ENCODE peak calls at places on chromosomes 5 and 9, in five cellular contexts. One of them, this sample, is unnamed.
A peak's percentile ranks its signal among the peaks of the same experiment; 100 is the strongest.

GRCh38 chr5:40988761-40989510 is 79.6 kb downstream of the C7 start:
- DNase-seq in adrenal gland: no peak
- DNase-seq in heart left ventricle: no peak
- DNase-seq in ascending aorta: no peak
- DNase-seq in cardiac fibroblast: peak; percentile 67
- DNase-seq in this sample: no peak

GRCh38 chr9:95446984-95447383 is 69.8 kb downstream of the PTCH1 start:
- DNase-seq in adrenal gland: no peak
- DNase-seq in cardiac fibroblast: no peak
- DNase-seq in heart left ventricle: no peak
- DNase-seq in ascending aorta: no peak
- DNase-seq in this sample: no peak

GRCh38 chr5:29769474-29769873 is 1424.0 kb upstream of the CDH6 start:
- DNase-seq in cardiac fibroblast: no peak
- DNase-seq in ascending aorta: no peak
- DNase-seq in heart left ventricle: no peak
- DNase-seq in adrenal gland: no peak
- DNase-seq in this sample: no peak

GRCh38 chr5:150186796-150187356 is 3.0 kb upstream of the SLC6A7 start:
- DNase-seq in heart left ventricle: no peak
- DNase-seq in cardiac fibroblast: no peak
- DNase-seq in ascending aorta: no peak
- DNase-seq in adrenal gland: no peak
- DNase-seq in this sample: no peak

GRCh38 chr5:112917453-112918005 is 4.5 kb downstream of the REEP5 start:
- DNase-seq in heart left ventricle: no peak
- DNase-seq in ascending aorta: no peak
- DNase-seq in cardiac fibroblast: no peak
- DNase-seq in adrenal gland: no peak
- DNase-seq in this sample: no peak

GRCh38 chr9:27539479-27540441 is 10.1 kb upstream of the MOB3B start:
- DNase-seq in adrenal gland: peak; percentile 30
- DNase-seq in cardiac fibroblast: peak; percentile 75
- DNase-seq in heart left ventricle: no peak
- DNase-seq in ascending aorta: peak; percentile 77
- DNase-seq in this sample: peak; percentile 90

GRCh38 chr5:179371681-179372675 is 26.7 kb upstream of the ADAMTS2 start:
- DNase-seq in cardiac fibroblast: no peak
- DNase-seq in heart left ventricle: peak; percentile 39
- DNase-seq in ascending aorta: peak; percentile 46
- DNase-seq in adrenal gland: no peak
- DNase-seq in this sample: no peak

GRCh38 chr5:115351356-115352195 is 55.1 kb upstream of the CCDC112 start:
- DNase-seq in adrenal gland: peak; percentile 23
- DNase-seq in cardiac fibroblast: peak; percentile 78
- DNase-seq in heart left ventricle: no peak
- DNase-seq in ascending aorta: no peak
- DNase-seq in this sample: peak; percentile 55

GRCh38 chr5:8660133-8660893 is 791.4 kb downstream of the MTRR start:
- DNase-seq in adrenal gland: no peak
- DNase-seq in heart left ventricle: no peak
- DNase-seq in ascending aorta: no peak
- DNase-seq in cardiac fibroblast: no peak
- DNase-seq in this sample: no peak

GRCh38 chr5:165502893-165503696 is 1997.7 kb downstream of the MAT2B start:
- DNase-seq in heart left ventricle: no peak
- DNase-seq in ascending aorta: no peak
- DNase-seq in cardiac fibroblast: no peak
- DNase-seq in adrenal gland: no peak
- DNase-seq in this sample: peak; percentile 34

GRCh38 chr5:165495829-165496380 is 1990.5 kb downstream of the MAT2B start:
- DNase-seq in cardiac fibroblast: no peak
- DNase-seq in heart left ventricle: no peak
- DNase-seq in ascending aorta: no peak
- DNase-seq in adrenal gland: no peak
- DNase-seq in this sample: peak; percentile 66

DNA sequence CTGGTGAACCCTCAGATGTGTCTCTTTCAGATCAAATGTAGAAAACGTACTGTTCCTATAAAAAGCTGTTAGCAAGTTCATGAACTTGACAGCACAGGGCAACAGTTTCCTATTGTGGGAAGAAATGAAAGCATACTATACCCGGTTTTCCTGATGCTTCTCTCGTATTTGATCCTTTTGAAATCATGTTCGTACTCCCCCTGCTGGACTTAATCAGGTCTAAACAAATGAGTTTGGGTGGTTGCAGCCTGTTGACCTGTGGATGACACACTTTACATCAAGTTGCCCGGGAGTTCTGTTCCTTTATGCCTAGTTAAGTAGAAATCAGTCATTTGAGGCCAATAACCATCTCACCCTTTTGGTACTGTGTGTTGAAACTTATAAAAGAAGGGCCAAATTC is 1992.3 kb downstream of the MAT2B start:
- DNase-seq in cardiac fibroblast: peak; percentile 9
- DNase-seq in heart left ventricle: no peak
- DNase-seq in adrenal gland: no peak
- DNase-seq in ascending aorta: no peak
- DNase-seq in this sample: peak; percentile 85
- TF ChIP-seq CTCF in cardiac fibroblast: no peak
- TF ChIP-seq CTCF in heart left ventricle: no peak
- TF ChIP-seq CTCF in adrenal gland: no peak
- TF ChIP-seq CTCF in ascending aorta: no peak
- TF ChIP-seq CTCF in this sample: peak; percentile 54

DNA sequence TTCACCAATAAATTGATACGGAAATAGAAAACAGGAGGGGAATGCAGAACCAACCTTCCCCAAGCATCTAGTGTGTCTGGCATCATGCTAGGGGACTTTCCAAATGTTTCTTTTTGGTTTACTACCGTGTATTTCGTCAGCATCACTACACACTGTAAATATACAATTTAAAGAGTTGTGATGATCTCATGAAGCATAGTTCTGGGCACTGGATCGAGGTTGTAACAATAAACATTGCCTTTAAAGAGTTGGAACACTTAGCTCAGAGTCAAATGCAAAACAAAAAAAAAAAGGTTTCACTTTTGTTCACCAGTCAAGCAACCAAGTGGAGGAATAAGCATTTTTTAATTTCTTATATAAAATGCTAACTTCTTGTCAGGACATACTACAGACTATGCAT is 2.9 kb upstream of the SCAI start:
- DNase-seq in heart left ventricle: no peak
- DNase-seq in cardiac fibroblast: peak; percentile 62
- DNase-seq in adrenal gland: no peak
- DNase-seq in ascending aorta: no peak
- DNase-seq in this sample: peak; percentile 52
- TF ChIP-seq CTCF in heart left ventricle: no peak
- TF ChIP-seq CTCF in cardiac fibroblast: no peak
- TF ChIP-seq CTCF in adrenal gland: no peak
- TF ChIP-seq CTCF in ascending aorta: no peak
- TF ChIP-seq CTCF in this sample: no peak

GRCh38 chr9:133362359-133363044 is 6.2 kb downstream of the SURF2 start:
- DNase-seq in cardiac fibroblast: peak; percentile 42
- DNase-seq in adrenal gland: no peak
- DNase-seq in heart left ventricle: no peak
- DNase-seq in ascending aorta: no peak
- DNase-seq in this sample: peak; percentile 36

GRCh38 chr9:133360400-133361393 is 4.3 kb downstream of the SURF2 start:
- DNase-seq in adrenal gland: peak; percentile 44
- DNase-seq in ascending aorta: no peak
- DNase-seq in heart left ventricle: no peak
- DNase-seq in cardiac fibroblast: no peak
- DNase-seq in this sample: no peak

GRCh38 chr9:133361507-133362092 is 5.2 kb downstream of the SURF2 start:
- DNase-seq in heart left ventricle: no peak
- DNase-seq in adrenal gland: no peak
- DNase-seq in ascending aorta: no peak
- DNase-seq in cardiac fibroblast: no peak
- DNase-seq in this sample: no peak

GRCh38 chr9:133357656-133358055 is 1.3 kb downstream of the SURF2 start:
- DNase-seq in cardiac fibroblast: no peak
- DNase-seq in ascending aorta: no peak
- DNase-seq in heart left ventricle: no peak
- DNase-seq in adrenal gland: no peak
- DNase-seq in this sample: no peak

GRCh38 chr9:133359420-133360175 is 3.2 kb downstream of the SURF2 start:
- DNase-seq in ascending aorta: no peak
- DNase-seq in heart left ventricle: no peak
- DNase-seq in adrenal gland: peak; percentile 38
- DNase-seq in cardiac fibroblast: no peak
- DNase-seq in this sample: peak; percentile 23
- TF ChIP-seq CTCF in ascending aorta: no peak
- TF ChIP-seq CTCF in heart left ventricle: peak; percentile 16
- TF ChIP-seq CTCF in adrenal gland: peak; percentile 27
- TF ChIP-seq CTCF in cardiac fibroblast: peak; percentile 21
- TF ChIP-seq CTCF in this sample: no peak

GRCh38 chr9:20462410-20462809 is 159.9 kb downstream of the MLLT3 start:
- DNase-seq in ascending aorta: no peak
- DNase-seq in cardiac fibroblast: no peak
- DNase-seq in adrenal gland: no peak
- DNase-seq in heart left ventricle: no peak
- DNase-seq in this sample: peak; percentile 13
- TF ChIP-seq CTCF in ascending aorta: no peak
- TF ChIP-seq CTCF in cardiac fibroblast: peak; percentile 18
- TF ChIP-seq CTCF in adrenal gland: no peak
- TF ChIP-seq CTCF in heart left ventricle: no peak
- TF ChIP-seq CTCF in this sample: no peak

DNA sequence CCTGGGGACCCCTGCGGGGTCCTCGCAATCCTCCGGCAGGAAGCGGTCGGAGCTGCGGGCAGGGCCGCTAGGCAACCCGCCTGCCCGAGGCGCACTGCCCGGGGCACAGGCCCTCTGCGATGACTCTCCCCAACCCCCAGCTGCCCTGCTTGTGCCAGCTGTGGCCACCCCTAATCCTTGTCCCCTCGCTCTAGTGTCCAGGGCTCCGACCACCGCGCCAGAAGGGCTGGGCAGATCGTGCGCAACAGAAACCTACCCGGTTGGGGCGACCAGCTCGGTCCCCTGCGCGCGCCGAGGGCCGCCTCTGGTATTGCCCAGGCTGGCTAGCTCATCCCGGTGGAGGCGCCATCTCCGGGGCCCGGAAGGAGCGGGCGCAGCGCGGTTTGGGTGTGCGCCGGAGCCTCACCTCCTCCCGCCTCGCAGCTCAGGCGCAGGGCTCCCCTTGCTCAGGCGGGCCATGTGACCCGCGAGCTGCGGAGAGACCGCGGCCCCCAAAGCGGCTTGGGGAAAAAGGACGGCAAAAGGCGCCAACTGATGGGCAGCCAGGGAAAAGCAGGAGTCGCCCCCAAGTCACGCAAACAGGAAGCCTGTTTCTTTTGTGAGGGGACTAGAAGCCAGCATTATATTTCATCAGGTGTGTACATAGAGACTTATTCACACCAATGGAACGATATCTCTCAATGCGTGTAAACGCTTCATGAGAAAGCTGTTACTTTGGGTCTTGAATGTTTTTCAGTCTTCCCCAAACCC is 46.8 kb upstream of the RNF20 start:
- DNase-seq in adrenal gland: peak; percentile 63
- DNase-seq in heart left ventricle: peak; percentile 71
- DNase-seq in cardiac fibroblast: peak; percentile 52
- DNase-seq in ascending aorta: peak; percentile 77
- DNase-seq in this sample: peak; percentile 71
- TF ChIP-seq CTCF in adrenal gland: no peak
- TF ChIP-seq CTCF in heart left ventricle: peak; percentile 34
- TF ChIP-seq CTCF in cardiac fibroblast: no peak
- TF ChIP-seq CTCF in ascending aorta: no peak
- TF ChIP-seq CTCF in this sample: peak; percentile 4

DNA sequence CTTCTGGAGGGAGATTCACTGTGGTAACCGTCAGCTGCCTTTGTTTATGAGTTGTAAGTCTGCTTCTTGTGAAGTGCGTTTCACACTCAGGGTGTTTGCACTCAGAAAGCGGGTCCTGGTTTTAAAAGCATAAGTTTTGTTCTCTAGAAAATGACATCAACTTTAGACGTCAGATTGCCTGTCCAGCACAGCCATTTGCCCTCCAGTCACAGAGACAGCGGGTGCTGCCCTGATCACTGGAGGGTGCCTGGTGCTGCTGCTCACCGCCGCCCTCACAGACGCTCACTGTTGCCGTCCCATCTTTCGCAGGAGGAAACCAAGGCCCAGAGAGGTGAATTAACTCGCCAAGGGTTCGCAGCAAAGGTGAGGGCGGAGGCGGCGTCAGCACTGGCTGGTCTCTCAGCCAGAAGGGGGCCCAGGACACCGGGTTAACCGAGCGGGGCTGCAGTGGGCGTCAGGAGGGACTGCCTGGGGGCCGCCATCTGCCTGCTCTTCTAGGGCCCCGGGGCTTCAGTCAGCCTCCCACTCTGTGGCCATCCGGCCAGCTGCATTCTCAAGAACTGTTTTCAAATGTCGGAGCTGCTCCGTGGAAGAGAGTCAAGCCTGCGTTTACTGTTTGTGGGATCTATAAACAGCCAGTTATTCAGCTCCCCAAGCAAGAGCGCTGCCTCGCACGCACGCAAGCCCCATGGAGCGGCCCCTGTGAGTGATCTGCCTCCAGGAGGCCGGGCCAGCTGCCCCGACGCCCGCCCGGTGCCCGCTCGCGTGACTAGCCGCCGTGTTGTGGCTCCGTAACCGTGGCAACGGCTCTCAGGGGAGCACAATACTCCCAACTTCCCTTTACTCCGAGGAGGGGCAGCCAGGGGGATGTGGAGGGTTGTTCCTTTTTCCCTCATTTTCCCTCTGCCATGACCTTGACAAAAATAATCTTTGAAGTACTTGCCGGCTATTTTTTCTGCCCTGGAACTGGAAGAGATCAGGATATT is 43.4 kb upstream of the EXOC3 start:
- DNase-seq in cardiac fibroblast: peak; percentile 95
- DNase-seq in adrenal gland: peak; percentile 72
- DNase-seq in heart left ventricle: peak; percentile 89
- DNase-seq in ascending aorta: peak; percentile 89
- DNase-seq in this sample: no peak
- TF ChIP-seq CTCF in cardiac fibroblast: no peak
- TF ChIP-seq CTCF in adrenal gland: no peak
- TF ChIP-seq CTCF in heart left ventricle: no peak
- TF ChIP-seq CTCF in ascending aorta: no peak
- TF ChIP-seq CTCF in this sample: no peak

GRCh38 chr5:52077941-52078825 is 694.9 kb downstream of the ISL1 start:
- DNase-seq in heart left ventricle: no peak
- DNase-seq in ascending aorta: no peak
- DNase-seq in cardiac fibroblast: no peak
- DNase-seq in adrenal gland: no peak
- DNase-seq in this sample: no peak
- TF ChIP-seq CTCF in heart left ventricle: no peak
- TF ChIP-seq CTCF in ascending aorta: no peak
- TF ChIP-seq CTCF in cardiac fibroblast: no peak
- TF ChIP-seq CTCF in adrenal gland: no peak
- TF ChIP-seq CTCF in this sample: no peak

GRCh38 chr9:80285325-80285724 is 713.6 kb downstream of the TLE4 start:
- DNase-seq in ascending aorta: no peak
- DNase-seq in adrenal gland: no peak
- DNase-seq in heart left ventricle: no peak
- DNase-seq in cardiac fibroblast: peak; percentile 57
- DNase-seq in this sample: peak; percentile 54
- TF ChIP-seq CTCF in ascending aorta: no peak
- TF ChIP-seq CTCF in adrenal gland: no peak
- TF ChIP-seq CTCF in heart left ventricle: no peak
- TF ChIP-seq CTCF in cardiac fibroblast: peak; percentile 27
- TF ChIP-seq CTCF in this sample: no peak